ENCODE peak calls at places on chromosome 4, in six cellular contexts. B is fibroblast of the aortic adventitia, Y is transverse colon, P is GM06990, N is lower leg skin, U is fibroblast of mammary gland. L is an unnamed sample.

GRCh38 chr4:180150818-180151217 is 2092.4 kb upstream of the TENM3 start:
- DNase-seq in B (no peak), Y (no peak), P (no peak), N (no peak), U (no peak), L (no peak)

GRCh38 chr4:44118971-44119680 is 329.5 kb downstream of the KCTD8 start:
- DNase-seq in B (no peak), Y (no peak), P (no peak), N (no peak), U (peak), L (no peak)

GRCh38 chr4:7503597-7503996 is 68.9 kb upstream of the PSAPL1 start:
- DNase-seq in B (no peak), Y (no peak), P (no peak), N (no peak), U (no peak), L (no peak)

GRCh38 chr4:78954048-78954666 is 14.9 kb upstream of the PAQR3 start:
- DNase-seq in B (no peak), Y (no peak), P (no peak), N (no peak), U (peak), L (no peak)

GRCh38 chr4:56575820-56576429 is 70.3 kb downstream of the ARL9 start:
- DNase-seq in B (peak), Y (no peak), P (no peak), N (no peak), U (peak), L (peak)

GRCh38 chr4:78136109-78137081 is 79.3 kb downstream of the FRAS1 start:
- DNase-seq in B (no peak), Y (no peak), P (no peak), N (no peak), U (peak), L (no peak)

GRCh38 chr4:1502501-1502886 is 96.3 kb upstream of the NKX1-1 start:
- DNase-seq in B (no peak), Y (peak), P (no peak), N (no peak), U (no peak), L (no peak)

GRCh38 chr4:168475745-168476144 is 4.5 kb downstream of the DDX60L start:
- DNase-seq in B (no peak), Y (no peak), P (no peak), N (no peak), U (peak), L (no peak)

GRCh38 chr4:54781771-54782170 is 124.0 kb downstream of the KIT start:
- DNase-seq in B (peak), Y (no peak), P (no peak), N (peak), U (no peak), L (no peak)

GRCh38 chr4:33996075-33996718 is 2248.1 kb downstream of the ARAP2 start:
- DNase-seq in B (no peak), Y (no peak), P (no peak), N (no peak), U (peak), L (no peak)

GRCh38 chr4:78650106-78651021 is 98.8 kb downstream of the ANXA3 start:
- DNase-seq in B (peak), Y (no peak), P (no peak), N (peak), U (peak), L (no peak)

GRCh38 chr4:61992351-61992750 is 792.2 kb downstream of the ADGRL3 start:
- DNase-seq in B (no peak), Y (no peak), P (no peak), N (no peak), U (no peak), L (no peak)

GRCh38 chr4:137794779-137795178 is 262.5 kb upstream of the PCDH18 start:
- DNase-seq in B (peak), Y (no peak), P (no peak), N (no peak), U (peak), L (no peak)

GRCh38 chr4:6008092-6008551 is 10.1 kb downstream of the C4orf50 start:
- DNase-seq in B (no peak), Y (no peak), P (no peak), N (no peak), U (no peak), L (no peak)

GRCh38 chr4:20603671-20604313 is 96.5 kb upstream of the PACRGL start:
- DNase-seq in B (peak), Y (no peak), P (no peak), N (no peak), U (peak), L (no peak)

GRCh38 chr4:83093060-83093640 is 21.4 kb downstream of the PLAC8 start:
- DNase-seq in B (no peak), Y (no peak), P (no peak), N (no peak), U (no peak), L (no peak)

GRCh38 chr4:1041147-1041935 is 29.9 kb downstream of the FGFRL1 start:
- DNase-seq in B (peak), Y (no peak), P (no peak), N (no peak), U (peak), L (no peak)

GRCh38 chr4:16123356-16124084 is 39.7 kb upstream of the PROM1 start:
- DNase-seq in B (no peak), Y (no peak), P (no peak), N (no peak), U (no peak), L (no peak)

GRCh38 chr4:89994176-89994873 is 99.7 kb downstream of the MMRN1 start:
- DNase-seq in B (no peak), Y (no peak), P (no peak), N (no peak), U (no peak), L (no peak)

GRCh38 chr4:164446516-164446915 is 307.4 kb upstream of the SMIM31 start:
- DNase-seq in B (no peak), Y (no peak), P (no peak), N (no peak), U (peak), L (no peak)

GRCh38 chr4:31655328-31655727 is 935.2 kb downstream of the PCDH7 start:
- DNase-seq in B (peak), Y (no peak), P (no peak), N (no peak), U (peak), L (no peak)

GRCh38 chr4:10460313-10461047 is 3.3 kb upstream of the ZNF518B start:
- DNase-seq in B (no peak), Y (no peak), P (no peak), N (no peak), U (no peak), L (peak)

GRCh38 chr4:38230121-38230728 is 270.0 kb downstream of the PTTG2 start:
- DNase-seq in B (no peak), Y (peak), P (no peak), N (peak), U (no peak), L (no peak)

GRCh38 chr4:522911-523443 is 24.0 kb downstream of the PIGG start:
- DNase-seq in B (no peak), Y (no peak), P (no peak), N (no peak), U (no peak), L (no peak)

GRCh38 chr4:184217569-184218131 is at the start of gene ENPP6:
- DNase-seq in B (no peak), Y (no peak), P (no peak), N (no peak), U (no peak), L (no peak)

GRCh38 chr4:129232627-129233337 is 136.8 kb downstream of the C4orf33 start:
- DNase-seq in B (no peak), Y (no peak), P (no peak), N (no peak), U (peak), L (no peak)

GRCh38 chr4:76896731-76897521 is 1.0 kb downstream of the SOWAHB start:
- DNase-seq in B (no peak), Y (peak), P (peak), N (no peak), U (no peak), L (peak)

GRCh38 chr4:90757529-90757928 is 630.3 kb downstream of the CCSER1 start:
- DNase-seq in B (no peak), Y (no peak), P (no peak), N (no peak), U (no peak), L (no peak)

GRCh38 chr4:123349401-123350190 is 47.0 kb upstream of the SPRY1 start:
- DNase-seq in B (peak), Y (no peak), P (no peak), N (no peak), U (no peak), L (no peak)

GRCh38 chr4:7708981-7709380 is 230.7 kb downstream of the AFAP1 start:
- DNase-seq in B (no peak), Y (no peak), P (no peak), N (no peak), U (no peak), L (no peak)

DNA sequence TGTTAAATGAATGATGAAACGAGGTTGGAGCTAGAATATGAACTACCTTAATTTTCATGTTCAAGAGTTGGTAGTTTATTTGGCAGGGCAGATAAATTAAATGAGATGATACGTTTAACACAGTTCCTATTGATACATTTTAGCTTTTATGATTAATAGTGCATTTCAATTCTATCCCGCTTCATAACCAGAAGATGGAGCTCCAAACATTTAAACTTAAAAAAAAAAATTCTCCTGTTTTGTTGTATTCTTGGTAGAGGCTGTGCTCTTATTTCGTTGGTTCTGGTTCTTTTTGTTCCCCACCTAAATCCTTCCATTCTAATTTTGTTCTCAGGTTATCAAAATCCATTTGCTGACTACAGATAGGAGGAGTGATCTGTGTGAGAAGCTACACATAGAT is 71.8 kb upstream of the PTPN13 start:
- DNase-seq in B (peak), Y (no peak), P (no peak), N (no peak), U (peak), L (no peak)
- TF ChIP-seq CTCF in B (peak), Y (no peak), P (peak), N (no peak), U (peak), L (peak)

GRCh38 chr4:173834151-173834550 is 304.1 kb upstream of the HAND2 start:
- DNase-seq in B (peak), Y (no peak), P (no peak), N (no peak), U (peak), L (no peak)
- TF ChIP-seq CTCF in B (no peak), Y (no peak), P (peak), N (no peak), U (peak), L (no peak)

GRCh38 chr4:71558248-71558647 is 219.4 kb downstream of the SLC4A4 start:
- DNase-seq in B (no peak), Y (no peak), P (peak), N (no peak), U (no peak), L (peak)
- TF ChIP-seq CTCF in B (no peak), Y (no peak), P (no peak), N (no peak), U (no peak), L (no peak)

GRCh38 chr4:146513548-146513947 is 8.2 kb downstream of the SLC10A7 start:
- DNase-seq in B (no peak), Y (no peak), P (no peak), N (no peak), U (no peak), L (no peak)

GRCh38 chr4:146507607-146508006 is 14.1 kb downstream of the SLC10A7 start:
- DNase-seq in B (no peak), Y (no peak), P (no peak), N (no peak), U (no peak), L (no peak)

GRCh38 chr4:146511381-146511780 is 10.4 kb downstream of the SLC10A7 start:
- DNase-seq in B (no peak), Y (no peak), P (no peak), N (no peak), U (no peak), L (no peak)

GRCh38 chr4:146508229-146508939 is 13.4 kb downstream of the SLC10A7 start:
- DNase-seq in B (no peak), Y (no peak), P (no peak), N (no peak), U (no peak), L (no peak)

GRCh38 chr4:146510942-146511341 is 10.8 kb downstream of the SLC10A7 start:
- DNase-seq in B (no peak), Y (no peak), P (no peak), N (no peak), U (no peak), L (no peak)
- TF ChIP-seq CTCF in B (peak), Y (no peak), P (no peak), N (no peak), U (no peak), L (no peak)

GRCh38 chr4:35725131-35725530 is 519.2 kb downstream of the ARAP2 start:
- DNase-seq in B (no peak), Y (no peak), P (no peak), N (no peak), U (no peak), L (no peak)
- TF ChIP-seq CTCF in B (no peak), Y (no peak), P (peak), N (no peak), U (no peak), L (no peak)

GRCh38 chr4:73620115-73620792 is at the start of gene RASSF6:
- DNase-seq in B (no peak), Y (peak), P (peak), N (no peak), U (no peak), L (peak)
- TF ChIP-seq CTCF in B (no peak), Y (no peak), P (peak), N (no peak), U (no peak), L (no peak)

DNA sequence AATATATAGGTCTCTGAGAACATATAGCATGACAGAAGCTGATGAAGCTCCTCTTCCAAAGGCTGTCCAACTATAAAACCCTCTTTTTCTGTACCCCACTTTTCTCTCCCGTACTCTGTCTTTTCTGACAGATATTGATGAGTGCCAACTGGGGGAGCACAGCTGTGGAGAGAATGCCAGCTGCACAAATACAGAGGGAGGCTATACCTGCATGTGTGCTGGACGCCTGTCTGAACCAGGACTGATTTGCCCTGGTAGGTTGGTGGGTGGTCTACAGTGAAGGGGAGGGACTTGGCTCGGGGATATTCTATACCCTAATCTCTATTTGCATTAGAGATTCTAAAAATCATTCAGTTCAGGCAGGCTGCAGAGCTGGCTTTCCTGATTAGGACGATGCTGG is 80.4 kb downstream of the EGF start:
- DNase-seq in B (no peak), Y (no peak), P (no peak), N (no peak), U (no peak), L (no peak)
- TF ChIP-seq CTCF in B (no peak), Y (no peak), P (no peak), N (no peak), U (no peak), L (no peak)

DNA sequence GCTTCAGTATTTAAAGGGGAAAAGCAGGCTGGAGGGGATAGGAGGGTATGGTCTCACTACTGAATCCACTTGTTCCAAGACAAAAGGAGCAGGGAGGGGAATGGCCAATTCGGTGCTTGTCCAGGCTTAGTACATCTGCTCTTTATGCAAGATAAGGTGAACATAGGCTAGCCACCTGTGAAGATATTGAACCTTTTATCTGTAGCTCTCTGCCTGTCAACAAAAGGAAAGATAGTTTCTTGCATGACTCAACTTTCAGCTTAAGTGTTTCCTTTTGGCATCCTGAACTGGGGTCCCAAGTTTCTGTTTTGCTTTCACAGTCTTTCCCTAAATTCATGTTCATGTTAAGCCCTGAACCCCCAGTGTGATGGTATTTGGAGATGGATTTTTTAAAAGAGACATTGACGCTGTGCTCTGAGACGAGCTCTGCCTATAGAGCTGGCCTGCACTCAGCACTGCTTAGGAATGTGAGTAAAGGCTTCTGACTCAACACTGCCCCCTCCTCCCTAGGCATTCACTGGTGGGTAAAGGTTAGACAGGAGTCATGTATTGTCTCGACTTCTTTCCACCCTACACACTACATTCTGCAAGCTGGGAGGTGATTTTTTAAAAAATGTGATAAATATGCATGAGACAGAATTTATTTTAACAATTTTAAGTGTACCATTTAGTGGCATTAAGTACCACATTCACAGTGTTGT is 28.2 kb downstream of the FAM149A start:
- DNase-seq in B (peak), Y (no peak), P (no peak), N (no peak), U (peak), L (no peak)
- TF ChIP-seq CTCF in B (no peak), Y (no peak), P (peak), N (no peak), U (no peak), L (no peak)

GRCh38 chr4:144648042-144648441 is 2.1 kb downstream of the HHIP start:
- DNase-seq in B (peak), Y (no peak), P (no peak), N (no peak), U (no peak), L (no peak)

GRCh38 chr4:144647095-144647959 is 1.4 kb downstream of the HHIP start:
- DNase-seq in B (peak), Y (no peak), P (no peak), N (no peak), U (peak), L (peak)

GRCh38 chr4:144645621-144646522 is at the start of gene HHIP:
- DNase-seq in B (peak), Y (peak), P (peak), N (no peak), U (peak), L (peak)

GRCh38 chr4:144645102-144645469 is 870 bp upstream of the HHIP start:
- DNase-seq in B (peak), Y (no peak), P (peak), N (no peak), U (no peak), L (no peak)

GRCh38 chr4:144646523-144647094 is 653 bp downstream of the HHIP start:
- DNase-seq in B (peak), Y (no peak), P (peak), N (no peak), U (no peak), L (peak)
- TF ChIP-seq CTCF in B (peak), Y (no peak), P (no peak), N (no peak), U (peak), L (no peak)

GRCh38 chr4:100908540-100908939 is 390.7 kb upstream of the EMCN start:
- DNase-seq in B (no peak), Y (no peak), P (no peak), N (no peak), U (no peak), L (no peak)

GRCh38 chr4:100913685-100914084 is 395.9 kb upstream of the EMCN start:
- DNase-seq in B (no peak), Y (no peak), P (no peak), N (no peak), U (no peak), L (no peak)

GRCh38 chr4:100906973-100907372 is 389.2 kb upstream of the EMCN start:
- DNase-seq in B (no peak), Y (no peak), P (no peak), N (no peak), U (no peak), L (no peak)

DNA sequence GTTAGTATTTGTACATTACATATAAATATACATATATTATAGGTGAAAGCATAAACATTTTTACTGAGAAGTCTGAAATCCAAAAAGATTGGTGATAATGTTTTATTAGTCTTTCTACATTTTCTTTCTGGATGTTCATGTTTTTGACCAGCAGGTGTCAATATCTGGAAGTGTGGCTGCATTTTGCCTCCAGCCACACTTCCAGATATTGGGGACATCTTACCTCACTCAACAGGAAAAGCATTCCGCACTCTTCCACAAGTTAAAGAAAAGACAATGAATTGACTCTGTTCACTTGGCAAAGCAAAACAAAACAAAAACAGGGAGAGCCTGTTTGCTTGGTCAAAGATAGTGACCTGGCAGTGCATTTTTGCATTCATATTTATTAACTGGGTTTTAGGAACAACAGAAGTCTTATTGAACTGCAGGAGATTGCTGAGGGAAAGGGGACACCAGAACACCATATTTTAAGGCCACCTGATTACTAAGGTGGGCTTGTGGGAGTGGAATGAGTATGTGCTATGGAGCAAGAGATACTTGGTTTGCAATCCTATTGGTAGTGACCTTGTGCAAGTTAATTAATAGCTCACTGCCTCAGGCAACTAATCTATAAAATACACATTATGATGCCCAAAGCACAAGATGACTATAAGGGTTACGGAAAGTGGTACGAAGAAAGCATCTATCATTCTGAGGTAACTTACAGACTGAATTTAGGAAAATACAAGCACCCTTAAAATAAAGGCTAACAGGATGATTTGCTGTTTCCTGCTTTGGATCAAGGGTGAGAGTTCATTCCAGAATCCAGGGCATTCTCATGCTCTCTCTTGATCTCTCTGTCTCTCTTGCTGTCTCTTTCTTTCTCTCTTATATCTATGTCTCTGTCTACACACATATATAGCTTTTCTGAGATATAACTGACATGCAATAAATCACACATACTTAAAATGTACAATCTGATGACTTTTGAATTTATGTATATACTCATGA is 389.9 kb upstream of the EMCN start:
- DNase-seq in B (peak), Y (no peak), P (no peak), N (no peak), U (peak), L (no peak)
- TF ChIP-seq CTCF in B (peak), Y (peak), P (peak), N (no peak), U (peak), L (no peak)

L was measured in GM13976.